ENCODE peak calls at places on chromosome 18, in eight cellular contexts. G is A549, D is heart right ventricle, L is fibroblast of lung, Z is thoracic aorta, O is neural progenitor cell, P is hepatocyte, E is psoas muscle. N is an unnamed sample.

GRCh38 chr18:25630682-25631081 is 278.7 kb upstream of the ZNF521 start:
- DNase-seq in G (no peak), D (no peak), L (peak; percentile 19), Z (no peak), O (no peak), P (no peak), E (no peak), N (no peak)

GRCh38 chr18:46756559-46757201 is at the start of gene ST8SIA5:
- DNase-seq in G (no peak), D (peak; percentile 31), L (no peak), Z (no peak), O (peak; percentile 80), P (no peak), E (peak; percentile 38), N (no peak)

GRCh38 chr18:39371996-39372395 is 1806.4 kb upstream of the CELF4 start:
- DNase-seq in G (no peak), D (no peak), L (no peak), Z (no peak), O (no peak), P (no peak), E (no peak), N (no peak)

GRCh38 chr18:75104483-75104882 is 104.5 kb downstream of the PTGR3 start:
- DNase-seq in G (no peak), D (no peak), L (no peak), Z (no peak), O (no peak), P (no peak), E (no peak), N (no peak)

GRCh38 chr18:57434177-57434535 is 1.0 kb upstream of the ONECUT2 start:
- DNase-seq in G (peak; percentile 13), D (no peak), L (no peak), Z (no peak), O (peak; percentile 56), P (no peak), E (no peak), N (no peak)

GRCh38 chr18:26746284-26747130 is 119.0 kb downstream of the AQP4 start:
- DNase-seq in G (peak; percentile 58), D (no peak), L (peak; percentile 27), Z (no peak), O (no peak), P (no peak), E (no peak), N (no peak)

GRCh38 chr18:65788373-65788772 is 37.6 kb downstream of the CDH7 start:
- DNase-seq in G (peak; percentile 65), D (no peak), L (no peak), Z (no peak), O (peak; percentile 13), P (peak; percentile 66), E (no peak), N (no peak)

GRCh38 chr18:73647391-73647790 is 500.2 kb downstream of the FBXO15 start:
- DNase-seq in G (no peak), D (no peak), L (no peak), Z (no peak), O (no peak), P (no peak), E (no peak), N (no peak)

GRCh38 chr18:37476182-37476581 is 89.4 kb downstream of the CELF4 start:
- DNase-seq in G (peak; percentile 24), D (no peak), L (peak; percentile 39), Z (no peak), O (peak; percentile 73), P (peak; percentile 57), E (no peak), N (no peak)

GRCh38 chr18:64710105-64710861 is 561.4 kb upstream of the LINC00305 start:
- DNase-seq in G (no peak), D (no peak), L (no peak), Z (no peak), O (no peak), P (no peak), E (no peak), N (no peak)

GRCh38 chr18:72541871-72542690 is 2.1 kb downstream of the CBLN2 start:
- DNase-seq in G (no peak), D (no peak), L (no peak), Z (no peak), O (peak; percentile 65), P (peak; percentile 18), E (no peak), N (no peak)

GRCh38 chr18:11004294-11004693 is 145.1 kb downstream of the PIEZO2 start:
- DNase-seq in G (no peak), D (no peak), L (peak; percentile 48), Z (no peak), O (no peak), P (peak; percentile 15), E (no peak), N (no peak)

GRCh38 chr18:78406743-78407455 is 572.7 kb upstream of the SALL3 start:
- DNase-seq in G (no peak), D (no peak), L (no peak), Z (no peak), O (no peak), P (peak; percentile 39), E (no peak), N (no peak)

GRCh38 chr18:42274488-42275137 is 319.6 kb downstream of the PIK3C3 start:
- DNase-seq in G (peak; percentile 34), D (no peak), L (peak; percentile 16), Z (no peak), O (peak; percentile 23), P (peak; percentile 21), E (no peak), N (no peak)

GRCh38 chr18:4204151-4204720 is 250.9 kb downstream of the DLGAP1 start:
- DNase-seq in G (no peak), D (no peak), L (no peak), Z (no peak), O (no peak), P (no peak), E (no peak), N (no peak)

GRCh38 chr18:5582054-5582453 is 38.3 kb upstream of the EPB41L3 start:
- DNase-seq in G (no peak), D (no peak), L (peak; percentile 67), Z (no peak), O (peak; percentile 57), P (peak; percentile 29), E (no peak), N (no peak)

GRCh38 chr18:11851156-11852047 is at the start of gene CHMP1B:
- DNase-seq in G (peak; percentile 95), D (peak; percentile 98), L (peak; percentile 98), Z (peak; percentile 92), O (peak; percentile 99), P (peak; percentile 99), E (peak; percentile 99), N (peak; percentile 86)

GRCh38 chr18:57466745-57467144 is 31.6 kb downstream of the ONECUT2 start:
- DNase-seq in G (no peak), D (no peak), L (no peak), Z (no peak), O (no peak), P (no peak), E (no peak), N (no peak)

GRCh38 chr18:67456691-67457090 is 59.8 kb downstream of the DSEL start:
- DNase-seq in G (no peak), D (no peak), L (peak; percentile 19), Z (no peak), O (no peak), P (no peak), E (no peak), N (no peak)
- TF ChIP-seq CTCF in G (no peak), D (no peak), L (no peak), Z (no peak), O (peak; percentile 25), P (no peak), E (no peak), N (no peak)

GRCh38 chr18:62105373-62105772 is 81.5 kb downstream of the PIGN start:
- DNase-seq in G (no peak), D (no peak), L (peak; percentile 47), Z (no peak), O (no peak), P (no peak), E (no peak), N (no peak)

GRCh38 chr18:62106271-62106670 is 80.6 kb downstream of the PIGN start:
- DNase-seq in G (no peak), D (no peak), L (no peak), Z (no peak), O (no peak), P (no peak), E (no peak), N (no peak)

GRCh38 chr18:62102221-62102620 is 84.6 kb downstream of the PIGN start:
- DNase-seq in G (no peak), D (no peak), L (no peak), Z (no peak), O (no peak), P (no peak), E (no peak), N (no peak)

GRCh38 chr18:62098960-62099359 is 87.9 kb downstream of the PIGN start:
- DNase-seq in G (no peak), D (no peak), L (no peak), Z (no peak), O (no peak), P (no peak), E (no peak), N (no peak)

DNA sequence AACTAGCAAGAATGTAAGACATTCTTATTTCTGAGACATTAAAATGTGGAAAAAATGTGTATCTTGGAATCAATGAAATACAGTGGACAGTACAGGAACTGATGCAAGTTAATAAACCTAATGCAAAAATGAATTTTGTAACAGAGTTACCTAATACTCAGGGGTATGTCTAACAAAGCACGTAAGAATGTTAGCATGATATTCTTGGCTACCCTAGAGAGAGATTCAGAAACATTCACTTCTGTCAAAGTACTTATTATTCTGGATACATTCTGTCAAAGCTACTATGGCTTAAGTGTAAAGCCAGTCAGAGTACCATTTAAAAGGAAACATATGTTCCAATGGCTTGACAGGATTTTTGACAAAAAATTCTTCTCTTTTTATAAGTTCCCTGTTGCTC is 85.6 kb downstream of the PIGN start:
- DNase-seq in G (no peak), D (no peak), L (peak; percentile 38), Z (no peak), O (no peak), P (no peak), E (no peak), N (no peak)
- H3K4me1 ChIP-seq in G (no peaks in the 10 kb centered on the region), D (no peaks in the 10 kb centered on the region), L (no peaks in the 10 kb centered on the region), Z (peaks cover 25% of the 10 kb centered on the region), O (no peaks in the 10 kb centered on the region), P (no peaks in the 10 kb centered on the region), E (no peaks in the 10 kb centered on the region), N (no peaks in the 10 kb centered on the region)

DNA sequence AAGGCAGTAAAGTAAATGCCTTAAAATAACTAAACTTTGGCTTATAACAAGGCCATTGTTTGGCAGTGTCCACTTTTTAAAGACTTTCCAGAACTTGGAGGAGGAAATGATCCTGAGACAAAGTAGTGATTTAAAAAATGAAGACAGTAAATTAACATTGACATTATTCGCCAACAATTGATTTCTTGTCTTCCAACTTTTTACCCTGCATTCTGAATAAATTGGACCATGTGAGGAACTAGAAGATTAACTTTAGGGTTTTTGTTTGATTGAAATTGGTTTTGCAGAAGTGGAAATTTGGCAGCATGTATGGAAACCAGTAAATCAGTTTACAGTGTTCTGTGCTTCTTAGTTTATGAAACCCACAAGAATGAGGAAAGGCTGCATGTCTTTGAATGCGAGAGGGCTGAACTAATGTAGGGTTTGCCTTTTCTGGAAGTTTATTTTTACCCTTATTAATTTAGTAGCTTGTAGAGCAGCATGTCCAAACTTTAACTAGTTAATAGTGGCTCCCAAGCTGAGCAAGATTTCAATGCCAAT is 50.3 kb downstream of the LDLRAD4 start:
- DNase-seq in G (no peak), D (no peak), L (no peak), Z (no peak), O (no peak), P (peak; percentile 40), E (no peak), N (no peak)
- TF ChIP-seq CTCF in G (no peak), D (no peak), L (no peak), Z (no peak), O (no peak), P (no peak), E (no peak), N (no peak)

GRCh38 chr18:24204904-24205303 is 66.0 kb downstream of the CABYR start:
- DNase-seq in G (no peak), D (no peak), L (no peak), Z (no peak), O (no peak), P (no peak), E (no peak), N (no peak)
- H3K4me1 ChIP-seq in G (no peaks in the 10 kb centered on the region), D (peaks cover 15% of the 10 kb centered on the region), L (no peaks in the 10 kb centered on the region), Z (peaks cover 9% of the 10 kb centered on the region), O (peaks cover 10% of the 10 kb centered on the region), P (no peaks in the 10 kb centered on the region), E (peaks cover 21% of the 10 kb centered on the region), N (peaks cover 11% of the 10 kb centered on the region)

N was measured in esophagus squamous epithelium.